ENCODE peak calls at places on chromosomes 1 and 21, in eight cellular contexts. Q, D, K, Y, P, F, U and N are unnamed samples.

GRCh38 chr1:178262101-178262500 is 168.2 kb downstream of the RASAL2 start:
- DNase-seq in Y (no peak), K (no peak), U (no peak), D (peak), F (no peak), P (no peak), Q (peak), N (no peak)

GRCh38 chr1:84997667-84998600 is 1.0 kb upstream of the MCOLN2 start:
- DNase-seq in K (no peak), D (no peak), Q (peak), P (no peak), U (no peak), F (no peak), Y (peak), N (no peak)

GRCh38 chr1:153796786-153797659 is 21.8 kb downstream of the SLC27A3 start:
- DNase-seq in D (peak), Q (peak), F (peak), P (peak), K (peak), U (peak), Y (peak), N (no peak)

GRCh38 chr1:212607206-212607923 is 1.2 kb upstream of the ATF3 start:
- DNase-seq in D (no peak), Y (no peak), P (peak), Q (no peak), K (peak), F (no peak), U (peak), N (no peak)

GRCh38 chr1:78839704-78840277 is 166.7 kb downstream of the ADGRL4 start:
- DNase-seq in U (peak), K (no peak), Y (peak), F (no peak), P (no peak), Q (no peak), D (no peak), N (no peak)

GRCh38 chr1:189269011-189269410 is 1208.7 kb downstream of the BRINP3 start:
- DNase-seq in D (peak), Y (peak), U (no peak), F (no peak), K (no peak), Q (peak), P (no peak), N (no peak)

GRCh38 chr1:25217598-25218232 is 14.6 kb downstream of the SYF2 start:
- DNase-seq in D (no peak), K (no peak), P (no peak), U (no peak), Y (no peak), F (no peak), Q (no peak), N (no peak)

GRCh38 chr1:227372662-227373061 is 54.4 kb upstream of the CDC42BPA start:
- DNase-seq in D (peak), F (no peak), K (no peak), Q (peak), P (no peak), U (peak), Y (no peak), N (no peak)

GRCh38 chr1:15139654-15140350 is 13.7 kb upstream of the TMEM51 start:
- DNase-seq in P (no peak), Q (peak), K (no peak), Y (no peak), D (no peak), U (peak), F (no peak), N (no peak)

GRCh38 chr1:12301518-12302237 is 71.8 kb downstream of the VPS13D start:
- DNase-seq in D (no peak), Q (no peak), F (no peak), Y (no peak), P (no peak), K (no peak), U (no peak), N (no peak)

GRCh38 chr1:157088607-157089006 is 11.0 kb downstream of the ETV3L start:
- DNase-seq in P (no peak), F (no peak), Q (no peak), Y (no peak), K (no peak), D (no peak), U (no peak), N (no peak)

GRCh38 chr1:154969741-154970452 is 650 bp downstream of the SHC1 start:
- DNase-seq in K (no peak), Q (no peak), U (no peak), F (no peak), D (no peak), P (no peak), Y (no peak), N (no peak)

GRCh38 chr21:32412998-32413504 is 545 bp downstream of the EVA1C start:
- DNase-seq in U (peak), K (peak), F (peak), Y (peak), D (no peak), P (peak), Q (no peak), N (no peak)
- H3K4me3 ChIP-seq in U (peak), K (peak), F (peak), Y (peak), D (peak), P (peak), Q (peak), N (peak)

GRCh38 chr1:16905112-16905855 is 9.5 kb downstream of the RNU1-2 start:
- DNase-seq in F (no peak), Q (peak), U (peak), P (no peak), D (peak), Y (peak), K (peak), N (peak)

GRCh38 chr1:16900771-16901170 is 5.0 kb downstream of the RNU1-2 start:
- DNase-seq in F (no peak), K (no peak), U (no peak), D (no peak), Y (no peak), Q (no peak), P (no peak), N (no peak)

GRCh38 chr1:16903458-16903796 is 7.6 kb downstream of the RNU1-2 start:
- DNase-seq in F (no peak), Y (no peak), K (no peak), P (no peak), D (no peak), Q (no peak), U (no peak), N (no peak)

GRCh38 chr1:16904560-16905111 is 8.9 kb downstream of the RNU1-2 start:
- DNase-seq in K (peak), U (peak), P (peak), Q (peak), D (peak), F (peak), Y (peak), N (peak)

DNA sequence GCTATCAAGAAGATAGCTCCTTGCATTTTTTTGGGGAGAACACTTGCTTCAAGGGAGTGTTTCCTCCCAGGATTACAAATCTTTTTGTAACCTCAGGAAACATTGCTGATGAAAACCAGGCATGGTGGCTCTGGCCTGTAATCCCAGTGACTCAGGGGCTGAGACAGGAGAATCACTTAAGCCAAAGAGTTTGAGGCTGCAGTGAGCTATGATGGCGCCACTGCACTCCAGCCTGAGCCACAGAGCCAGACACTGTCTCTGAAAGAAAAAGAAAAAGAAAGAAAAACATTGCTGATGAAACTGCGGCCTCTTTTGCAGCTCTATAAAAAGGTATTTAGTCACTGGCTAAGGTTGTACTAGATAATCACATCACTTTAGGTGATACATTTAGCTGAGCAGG is 7.3 kb downstream of the RNU1-2 start:
- DNase-seq in P (no peak), U (no peak), F (no peak), K (no peak), D (no peak), Q (peak), Y (no peak), N (no peak)
- TF ChIP-seq CTCF in P (no peak), U (no peak), F (no peak), K (no peak), D (no peak), Q (no peak), Y (no peak), N (no peak)

GRCh38 chr1:50422946-50423669 is at the start of gene DMRTA2:
- DNase-seq in Y (peak), D (no peak), P (no peak), U (no peak), F (no peak), K (no peak), Q (peak), N (no peak)
- H3K4me3 ChIP-seq in Y (peak), D (peak), P (peak), U (no peak), F (peak), K (no peak), Q (peak), N (peak)

GRCh38 chr1:100279358-100279923 is 13.4 kb downstream of the RTCA start:
- DNase-seq in P (no peak), Q (no peak), Y (no peak), K (no peak), D (no peak), F (no peak), U (no peak), N (no peak)

GRCh38 chr1:100279954-100280682 is 14.1 kb downstream of the RTCA start:
- DNase-seq in F (no peak), D (no peak), Q (no peak), U (no peak), Y (no peak), K (no peak), P (no peak), N (no peak)

GRCh38 chr1:100277866-100278265 is 11.8 kb downstream of the RTCA start:
- DNase-seq in U (no peak), D (no peak), F (no peak), P (no peak), Y (no peak), K (no peak), Q (no peak), N (no peak)
- TF ChIP-seq CTCF in U (no peak), D (no peak), F (no peak), P (no peak), Y (no peak), K (no peak), Q (no peak), N (no peak)

GRCh38 chr1:230212405-230212936 is 145.4 kb downstream of the GALNT2 start:
- DNase-seq in Q (no peak), Y (no peak), K (peak), D (no peak), P (no peak), F (no peak), U (no peak), N (no peak)

GRCh38 chr1:230208619-230209261 is 141.7 kb downstream of the GALNT2 start:
- DNase-seq in Q (no peak), Y (peak), F (no peak), P (no peak), K (peak), U (no peak), D (no peak), N (no peak)

GRCh38 chr1:230210326-230210978 is 143.4 kb downstream of the GALNT2 start:
- DNase-seq in D (no peak), F (no peak), P (no peak), Q (peak), Y (no peak), U (no peak), K (no peak), N (no peak)

GRCh38 chr1:230210979-230211336 is 143.9 kb downstream of the GALNT2 start:
- DNase-seq in Y (no peak), F (no peak), P (no peak), Q (no peak), D (no peak), K (peak), U (no peak), N (no peak)

GRCh38 chr1:230211436-230212145 is 144.6 kb downstream of the GALNT2 start:
- DNase-seq in Q (no peak), U (no peak), Y (no peak), D (no peak), K (peak), P (no peak), F (no peak), N (no peak)
- H3K4me3 ChIP-seq in Q (no peak), U (no peak), Y (no peak), D (no peak), K (no peak), P (no peak), F (no peak), N (no peak)

GRCh38 chr1:88230126-88230525 is 453.9 kb upstream of the PKN2 start:
- DNase-seq in U (no peak), P (no peak), Q (no peak), D (no peak), K (no peak), Y (no peak), F (no peak), N (no peak)

GRCh38 chr1:88224940-88225339 is 459.1 kb upstream of the PKN2 start:
- DNase-seq in D (no peak), Y (no peak), Q (no peak), K (no peak), P (no peak), U (no peak), F (no peak), N (no peak)

DNA sequence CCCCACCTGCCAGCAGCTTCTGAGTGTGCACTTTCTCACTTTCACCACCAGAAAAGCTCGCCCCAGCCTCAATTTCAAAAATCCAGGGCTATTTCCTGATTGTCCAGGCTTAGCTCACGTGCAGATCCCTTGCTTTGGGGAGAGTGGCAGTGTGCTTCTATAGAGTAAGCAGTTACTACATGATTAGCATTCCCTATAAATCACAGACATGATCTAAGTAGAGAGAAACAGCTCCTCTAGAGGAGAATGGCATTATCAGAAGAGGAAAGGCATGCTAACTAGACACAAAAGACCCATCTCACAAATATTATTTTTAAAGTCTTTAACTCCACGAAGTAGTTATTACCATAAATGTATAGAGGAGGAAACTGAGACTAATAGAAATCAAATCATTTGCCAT is 455.9 kb upstream of the PKN2 start:
- DNase-seq in F (no peak), P (no peak), Y (peak), K (no peak), U (no peak), D (no peak), Q (no peak), N (no peak)
- TF ChIP-seq CTCF in F (no peak), P (no peak), Y (peak), K (no peak), U (no peak), D (no peak), Q (no peak), N (no peak)